ENCODE peak calls at places on chromosomes 4 and X, in seven cellular contexts. R is AML-193; N is stimulated activated CD8-positive, alpha-beta memory T cell treated with anti-CD3 and anti-CD28 coated beads, Interleukin-7, amount 100 ng/mL, for 1 hour; L is SJCRH30; B is CMK; S is KBM-7; P is SIG-M5. U is an unnamed sample.

GRCh38 chr4:84381759-84382158 is 117.3 kb downstream of the NKX6-1 start:
- DNase-seq in S (no peak), R (no peak), N (no peak), L (no peak), P (no peak), B (no peak), U (no peak)

GRCh38 chrX:1463581-1464281 is 11.0 kb upstream of the ASMTL start:
- DNase-seq in N (no peak), P (no peak), L (no peak), R (no peak), B (no peak), S (no peak), U (no peak)

GRCh38 chrX:70656304-70656703 is 211.7 kb downstream of the DLG3 start:
- DNase-seq in L (no peak), P (peak), R (no peak), N (no peak), B (no peak), S (no peak), U (no peak)

GRCh38 chr4:83138979-83139378 is 24.4 kb upstream of the PLAC8 start:
- DNase-seq in S (no peak), B (no peak), R (no peak), N (no peak), P (no peak), L (no peak), U (no peak)

GRCh38 chr4:128039568-128039967 is 21.5 kb upstream of the LARP1B start:
- DNase-seq in P (no peak), S (no peak), R (no peak), L (no peak), N (no peak), B (no peak), U (no peak)

GRCh38 chrX:18793601-18794089 is 86.2 kb downstream of the PPEF1 start:
- DNase-seq in L (peak), P (no peak), R (no peak), N (no peak), S (peak), B (no peak), U (no peak)

GRCh38 chrX:55524487-55524886 is 34.8 kb upstream of the USP51 start:
- DNase-seq in R (no peak), N (no peak), B (no peak), L (no peak), P (no peak), S (no peak), U (no peak)

GRCh38 chr4:41258783-41259182 is 2.1 kb downstream of the UCHL1 start:
- DNase-seq in S (peak), N (no peak), P (no peak), L (peak), R (peak), B (no peak), U (peak)

GRCh38 chr4:101649790-101650450 is 140.6 kb upstream of the BANK1 start:
- DNase-seq in R (no peak), B (peak), P (no peak), S (no peak), N (no peak), L (peak), U (no peak)

GRCh38 chr4:73245955-73246354 is 12.6 kb downstream of the ANKRD17 start:
- DNase-seq in N (no peak), B (no peak), R (no peak), S (no peak), L (no peak), P (no peak), U (no peak)

GRCh38 chr4:5753766-5754528 is 42.9 kb downstream of the EVC start:
- DNase-seq in L (no peak), P (no peak), R (no peak), N (no peak), S (no peak), B (no peak), U (no peak)

GRCh38 chr4:43765514-43765913 is 683.1 kb downstream of the KCTD8 start:
- DNase-seq in R (no peak), S (no peak), N (no peak), P (no peak), B (no peak), L (no peak), U (no peak)

GRCh38 chrX:38000706-38001105 is 5.6 kb upstream of the SYTL5 start:
- DNase-seq in S (no peak), R (no peak), B (no peak), N (no peak), P (no peak), L (no peak), U (no peak)

GRCh38 chrX:2351321-2351720 is 149.5 kb downstream of the DHRSX start:
- DNase-seq in L (peak), P (no peak), B (no peak), R (no peak), S (no peak), N (no peak), U (no peak)

GRCh38 chr4:8215001-8215427 is 15.9 kb downstream of the SH3TC1 start:
- DNase-seq in P (no peak), L (no peak), N (no peak), S (no peak), R (no peak), B (no peak), U (no peak)

GRCh38 chrX:21741869-21742701 is 15.8 kb downstream of the SMPX start:
- DNase-seq in R (no peak), L (peak), P (no peak), N (no peak), B (no peak), S (no peak), U (no peak)

GRCh38 chrX:23699636-23700194 is 32.4 kb downstream of the PRDX4 start:
- DNase-seq in B (no peak), L (no peak), P (peak), S (peak), R (peak), N (no peak), U (no peak)

GRCh38 chrX:1593286-1594271 is 2.2 kb downstream of the AKAP17A start:
- DNase-seq in R (no peak), L (no peak), S (no peak), N (no peak), P (no peak), B (no peak), U (no peak)

GRCh38 chr4:64157397-64157796 is 251.9 kb downstream of the TECRL start:
- DNase-seq in B (no peak), N (no peak), L (no peak), P (no peak), S (no peak), R (no peak), U (no peak)

GRCh38 chr4:11650801-11651596 is 222.3 kb upstream of the HS3ST1 start:
- DNase-seq in B (no peak), R (no peak), P (no peak), N (no peak), S (no peak), L (no peak), U (no peak)

GRCh38 chr4:85905761-85906160 is 430.8 kb downstream of the ARHGAP24 start:
- DNase-seq in P (no peak), N (no peak), B (no peak), R (no peak), L (no peak), S (no peak), U (no peak)

GRCh38 chrX:44042731-44043130 is 69.5 kb upstream of the NDP start:
- DNase-seq in N (no peak), S (no peak), P (no peak), L (peak), B (no peak), R (no peak), U (no peak)

GRCh38 chr4:139988863-139989765 is 164.9 kb downstream of the MAML3 start:
- DNase-seq in R (no peak), S (no peak), L (peak), B (no peak), P (no peak), N (no peak), U (no peak)

GRCh38 chr4:77872723-77873435 is 10.2 kb downstream of the MRPL1 start:
- DNase-seq in N (no peak), S (no peak), R (peak), P (no peak), B (no peak), L (no peak), U (no peak)

GRCh38 chrX:137855490-137855889 is 289.6 kb downstream of the ZIC3 start:
- DNase-seq in N (no peak), P (no peak), R (no peak), L (no peak), B (no peak), S (no peak), U (no peak)

GRCh38 chrX:153636716-153637115 is 10.3 kb upstream of the DUSP9 start:
- DNase-seq in P (no peak), S (no peak), R (no peak), N (no peak), B (no peak), L (no peak), U (no peak)

GRCh38 chrX:107542500-107542899 is 85.8 kb upstream of the PRPS1 start:
- DNase-seq in R (no peak), L (peak), B (no peak), S (peak), P (no peak), N (no peak), U (peak)

GRCh38 chr4:170853422-170854021 is 763.8 kb upstream of the AADAT start:
- DNase-seq in P (no peak), B (peak), L (peak), N (no peak), R (peak), S (peak), U (no peak)

GRCh38 chr4:87108142-87108546 is 112.3 kb downstream of the KLHL8 start:
- DNase-seq in R (no peak), N (no peak), S (no peak), P (no peak), L (peak), B (no peak), U (no peak)

GRCh38 chrX:96791559-96791958 is 92.1 kb upstream of the RPA4 start:
- DNase-seq in R (no peak), P (no peak), N (no peak), L (no peak), B (no peak), S (no peak), U (no peak)

GRCh38 chr4:177287298-177287697 is 22.4 kb upstream of the NEIL3 start:
- DNase-seq in R (peak), L (no peak), S (peak), B (no peak), N (no peak), P (no peak), U (no peak)

GRCh38 chrX:2301901-2302300 is 198.9 kb downstream of the DHRSX start:
- DNase-seq in L (no peak), N (no peak), P (no peak), S (no peak), R (no peak), B (no peak), U (no peak)

GRCh38 chr4:146442801-146443200 is 78.9 kb downstream of the SLC10A7 start:
- DNase-seq in B (no peak), S (no peak), R (no peak), L (no peak), P (no peak), N (no peak), U (no peak)

GRCh38 chr4:169174247-169174646 is 96.5 kb downstream of the SH3RF1 start:
- DNase-seq in R (no peak), N (no peak), L (no peak), S (no peak), P (no peak), B (no peak), U (no peak)

GRCh38 chrX:118495958-118496762 is 545 bp downstream of the DOCK11 start:
- DNase-seq in L (peak), S (peak), R (peak), P (no peak), N (peak), B (no peak), U (no peak)

GRCh38 chr4:173919861-173920260 is 363.6 kb downstream of the FBXO8 start:
- DNase-seq in L (no peak), R (no peak), N (no peak), S (no peak), B (no peak), P (no peak), U (no peak)

GRCh38 chr4:76767983-76768382 is 130.0 kb downstream of the SOWAHB start:
- DNase-seq in B (no peak), L (no peak), N (no peak), P (no peak), S (no peak), R (no peak), U (no peak)

GRCh38 chr4:153750197-153750817 is 9.5 kb downstream of the RNF175 start:
- DNase-seq in B (peak), N (peak), R (peak), P (no peak), S (peak), L (peak), U (no peak)

U was measured in NCI-H1436 treated with DMSO at 0.1 percent for 48 hours.